ENCODE peak calls at places on chromosomes 13 and 19, in nine cellular contexts. I is glutamatergic neuron; T is A172; J is left ventricle myocardium superior; A is left lung; Z is activated T-helper 1 cell treated with anti-CD3 and anti-CD28 coated beads, Interleukin-2, amount 50 U/mL, for 16 hours; S is T-helper 1 cell; R is brain microvascular endothelial cell; N is naive B cell. M is an unnamed sample.

GRCh38 chr13:46369506-46370268 is 17.4 kb downstream of the RUBCNL start:
- DNase-seq in R (peak; percentile 81), S (no peak), N (peak; percentile 56), A (no peak), T (no peak), J (no peak), I (no peak), Z (no peak), M (no peak)

GRCh38 chr13:105918842-105919741 is 616.4 kb downstream of the EFNB2 start:
- DNase-seq in J (no peak), A (no peak), R (peak; percentile 89), T (peak; percentile 95), Z (no peak), I (peak; percentile 52), S (no peak), N (no peak), M (peak; percentile 83)

GRCh38 chr19:49642488-49643035 is 553 bp downstream of the SCAF1 start:
- DNase-seq in I (no peak), Z (no peak), J (no peak), S (no peak), N (no peak), A (no peak), R (no peak), T (no peak), M (no peak)

GRCh38 chr19:3535235-3535921 is 3.6 kb upstream of the TEKTIP1 start:
- DNase-seq in N (no peak), I (no peak), R (no peak), S (no peak), J (no peak), A (no peak), Z (no peak), T (no peak), M (no peak)

GRCh38 chr13:75704942-75705320 is 68.8 kb downstream of the LMO7 start:
- DNase-seq in A (peak; percentile 72), Z (no peak), J (no peak), N (no peak), R (no peak), S (no peak), T (peak; percentile 44), I (no peak), M (no peak)

GRCh38 chr19:8377598-8377997 is 12.6 kb upstream of the RAB11B start:
- DNase-seq in T (no peak), I (no peak), A (no peak), S (no peak), J (no peak), N (no peak), R (no peak), Z (no peak), M (no peak)

GRCh38 chr19:16445238-16446107 is 26.3 kb downstream of the EPS15L1 start:
- DNase-seq in T (peak; percentile 83), S (no peak), R (no peak), I (no peak), Z (no peak), A (peak; percentile 51), N (peak; percentile 81), J (no peak), M (peak; percentile 87)

GRCh38 chr13:53782400-53783030 is 753.9 kb downstream of the OLFM4 start:
- DNase-seq in S (no peak), N (no peak), Z (no peak), I (no peak), J (no peak), A (no peak), T (peak; percentile 50), R (peak; percentile 15), M (peak; percentile 31)

GRCh38 chr13:111853766-111854165 is 213.2 kb upstream of the SOX1 start:
- DNase-seq in S (no peak), T (no peak), N (no peak), Z (no peak), A (peak; percentile 24), R (no peak), I (no peak), J (no peak), M (no peak)

GRCh38 chr19:5522106-5522505 is 45.6 kb downstream of the TINCR start:
- DNase-seq in N (no peak), R (no peak), A (no peak), I (no peak), Z (no peak), T (no peak), S (no peak), J (no peak), M (no peak)

GRCh38 chr13:74869846-74870245 is 612.1 kb downstream of the TBC1D4 start:
- DNase-seq in Z (no peak), T (no peak), I (no peak), S (no peak), N (no peak), R (peak; percentile 53), A (no peak), J (no peak), M (no peak)

GRCh38 chr19:28234637-28235036 is 978.3 kb downstream of the UQCRFS1 start:
- DNase-seq in N (no peak), Z (no peak), R (peak; percentile 2), I (no peak), A (no peak), S (no peak), T (peak; percentile 46), J (peak; percentile 28), M (peak; percentile 6)

GRCh38 chr13:62356977-62357376 is 941.3 kb upstream of the PCDH20 start:
- DNase-seq in T (no peak), Z (no peak), A (no peak), R (no peak), J (no peak), S (no peak), I (no peak), N (no peak), M (no peak)

GRCh38 chr19:12821761-12822160 is 12.6 kb downstream of the RTBDN start:
- DNase-seq in R (no peak), S (no peak), A (no peak), Z (no peak), N (no peak), T (peak; percentile 48), I (no peak), J (no peak), M (peak; percentile 33)

GRCh38 chr13:113491418-113491883 is 940 bp upstream of the DCUN1D2 start:
- DNase-seq in I (peak; percentile 52), N (peak; percentile 4), Z (no peak), J (peak; percentile 60), A (peak; percentile 88), T (no peak), R (no peak), S (no peak), M (no peak)

GRCh38 chr19:49436381-49437017 is 4.8 kb downstream of the SLC17A7 start:
- DNase-seq in R (no peak), T (no peak), J (peak; percentile 43), A (peak; percentile 86), N (peak; percentile 40), Z (no peak), S (peak; percentile 48), I (peak; percentile 84), M (no peak)

GRCh38 chr19:41321600-41322270 is 11.8 kb downstream of the CCDC97 start:
- DNase-seq in A (peak; percentile 69), I (peak; percentile 77), Z (no peak), S (no peak), N (no peak), T (peak; percentile 90), J (peak; percentile 61), R (peak; percentile 63), M (peak; percentile 51)

GRCh38 chr19:49347835-49348234 is 12.6 kb downstream of the CD37 start:
- DNase-seq in A (no peak), S (no peak), N (no peak), I (no peak), Z (no peak), T (peak; percentile 37), R (peak; percentile 54), J (no peak), M (peak; percentile 31)

GRCh38 chr19:39038098-39038497 is 5.7 kb upstream of the FBXO27 start:
- DNase-seq in I (peak; percentile 32), T (peak; percentile 61), S (no peak), J (no peak), N (no peak), A (no peak), R (peak; percentile 43), Z (no peak), M (no peak)

GRCh38 chr19:16135410-16136127 is 7.9 kb upstream of the HSH2D start:
- DNase-seq in J (no peak), N (no peak), T (no peak), R (no peak), S (no peak), Z (no peak), I (no peak), A (no peak), M (no peak)

GRCh38 chr19:6065685-6066365 is 44.5 kb downstream of the RFX2 start:
- DNase-seq in T (peak; percentile 78), S (peak; percentile 25), J (peak; percentile 66), A (peak; percentile 49), Z (peak; percentile 43), R (no peak), N (no peak), I (no peak), M (peak; percentile 65)

GRCh38 chr13:40433577-40433976 is 232.9 kb downstream of the FOXO1 start:
- DNase-seq in A (no peak), J (no peak), S (peak; percentile 22), R (no peak), T (no peak), Z (no peak), N (peak; percentile 64), I (no peak), M (no peak)

GRCh38 chr13:80339841-80340642 is 884 bp downstream of the SPRY2 start:
- DNase-seq in I (peak; percentile 64), T (peak; percentile 21), A (peak; percentile 92), N (peak; percentile 15), S (no peak), Z (no peak), J (peak; percentile 72), R (peak; percentile 23), M (peak; percentile 18)

GRCh38 chr13:46062190-46062589 is 9.6 kb upstream of the ZC3H13 start:
- DNase-seq in I (no peak), T (no peak), Z (no peak), A (no peak), S (no peak), N (no peak), J (no peak), R (peak; percentile 77), M (peak; percentile 28)